ENCODE peak calls at places on chromosome 22, in eight cellular contexts. U, D, E, F, V, R, T and X are unnamed samples.

GRCh38 chr22:41620646-41621098 is at the start of gene DESI1:
- DNase-seq in T (no peak), D (no peak), R (no peak), F (no peak), U (no peak), V (no peak), E (peak; percentile 12), X (peak; percentile 40)

GRCh38 chr22:23608583-23608982 is 23.5 kb downstream of the DRICH1 start:
- DNase-seq in T (peak; percentile 39), E (peak; percentile 10), V (no peak), F (no peak), U (peak; percentile 4), D (no peak), R (no peak), X (no peak)

GRCh38 chr22:23289851-23290724 is 109.8 kb downstream of the BCR start:
- DNase-seq in V (peak; percentile 46), D (peak; percentile 65), F (peak; percentile 55), U (peak; percentile 35), R (peak; percentile 70), T (peak; percentile 62), E (peak; percentile 61), X (peak; percentile 63)

GRCh38 chr22:35761037-35761436 is 43.4 kb downstream of the APOL5 start:
- DNase-seq in U (no peak), V (no peak), E (peak; percentile 45), R (no peak), D (no peak), T (peak; percentile 24), F (peak; percentile 26), X (no peak)

GRCh38 chr22:47421846-47422245 is 659.4 kb downstream of the TBC1D22A start:
- DNase-seq in R (no peak), V (no peak), U (no peak), F (no peak), E (no peak), D (no peak), T (no peak), X (no peak)

GRCh38 chr22:20131856-20132685 is 467 bp downstream of the ZDHHC8 start:
- DNase-seq in D (peak; percentile 79), V (no peak), F (no peak), T (no peak), R (peak; percentile 71), U (no peak), E (no peak), X (no peak)

GRCh38 chr22:38415561-38416321 is 39.3 kb downstream of the KCNJ4 start:
- DNase-seq in F (no peak), D (peak; percentile 40), R (peak; percentile 33), V (no peak), T (no peak), U (no peak), E (no peak), X (no peak)

GRCh38 chr22:17675584-17675983 is 37.0 kb downstream of the BCL2L13 start:
- DNase-seq in E (no peak), F (no peak), U (no peak), R (no peak), D (no peak), T (no peak), V (no peak), X (no peak)

GRCh38 chr22:49394116-49394785 is 433.4 kb downstream of the BRD1 start:
- DNase-seq in U (no peak), F (no peak), D (no peak), R (no peak), T (no peak), E (no peak), V (no peak), X (no peak)

GRCh38 chr22:29215012-29215860 is 9.5 kb downstream of the EMID1 start:
- DNase-seq in F (no peak), D (no peak), R (peak; percentile 28), E (no peak), U (no peak), T (no peak), V (no peak), X (no peak)

GRCh38 chr22:47407626-47408025 is 645.2 kb downstream of the TBC1D22A start:
- DNase-seq in V (no peak), U (no peak), E (no peak), F (no peak), D (no peak), R (no peak), T (no peak), X (no peak)

GRCh38 chr22:44646668-44647067 is 55.3 kb upstream of the PRR5 start:
- DNase-seq in D (no peak), T (no peak), R (no peak), V (no peak), F (no peak), U (no peak), E (no peak), X (no peak)

GRCh38 chr22:31247726-31248125 is 35.6 kb downstream of the LIMK2 start:
- DNase-seq in F (no peak), E (no peak), U (no peak), R (no peak), T (no peak), V (no peak), D (no peak), X (peak; percentile 44)

GRCh38 chr22:48142388-48142787 is 1379.9 kb downstream of the TBC1D22A start:
- DNase-seq in R (no peak), F (no peak), V (no peak), D (no peak), E (no peak), T (no peak), U (no peak), X (no peak)

GRCh38 chr22:48605856-48606255 is 1221.8 kb downstream of the BRD1 start:
- DNase-seq in V (no peak), E (no peak), T (no peak), U (no peak), R (peak; percentile 52), D (no peak), F (no peak), X (no peak)

GRCh38 chr22:24526191-24526590 is 28.7 kb downstream of the GUCD1 start:
- DNase-seq in F (no peak), E (no peak), R (no peak), U (no peak), V (no peak), T (peak; percentile 17), D (no peak), X (no peak)

GRCh38 chr22:48948575-48949170 is 879.0 kb downstream of the BRD1 start:
- DNase-seq in E (no peak), U (no peak), V (no peak), D (no peak), R (no peak), T (no peak), F (no peak), X (no peak)

GRCh38 chr22:20909543-20910303 is 7.5 kb upstream of the CRKL start:
- DNase-seq in R (no peak), V (no peak), E (no peak), D (no peak), T (no peak), U (no peak), F (no peak), X (no peak)

GRCh38 chr22:48894804-48895250 is 932.8 kb downstream of the BRD1 start:
- DNase-seq in T (no peak), E (no peak), V (no peak), R (peak; percentile 14), F (no peak), D (no peak), U (no peak), X (no peak)

GRCh38 chr22:43389227-43389836 is 22.5 kb upstream of the MPPED1 start:
- DNase-seq in E (no peak), U (no peak), T (no peak), D (peak; percentile 21), F (no peak), V (no peak), R (no peak), X (no peak)

GRCh38 chr22:36540867-36541642 is 12.1 kb upstream of the EIF3D start:
- DNase-seq in F (no peak), V (no peak), U (no peak), D (no peak), T (no peak), R (no peak), E (no peak), X (no peak)

GRCh38 chr22:27601195-27601594 is 200.4 kb downstream of the MN1 start:
- DNase-seq in T (no peak), R (no peak), F (peak; percentile 33), E (no peak), D (no peak), U (no peak), V (no peak), X (no peak)

GRCh38 chr22:49979587-49980264 is 19.2 kb downstream of the PIM3 start:
- DNase-seq in E (peak; percentile 45), V (no peak), T (no peak), D (peak; percentile 59), U (peak; percentile 56), F (peak; percentile 53), R (peak; percentile 13), X (peak; percentile 73)

GRCh38 chr22:49948958-49949913 is 11.3 kb upstream of the PIM3 start:
- DNase-seq in V (no peak), U (no peak), T (no peak), D (peak; percentile 94), E (no peak), F (no peak), R (no peak), X (peak; percentile 96)

GRCh38 chr22:17964647-17965046 is 59.7 kb downstream of the MICAL3 start:
- DNase-seq in E (no peak), V (no peak), R (no peak), U (no peak), T (no peak), F (no peak), D (no peak), X (no peak)

DNA sequence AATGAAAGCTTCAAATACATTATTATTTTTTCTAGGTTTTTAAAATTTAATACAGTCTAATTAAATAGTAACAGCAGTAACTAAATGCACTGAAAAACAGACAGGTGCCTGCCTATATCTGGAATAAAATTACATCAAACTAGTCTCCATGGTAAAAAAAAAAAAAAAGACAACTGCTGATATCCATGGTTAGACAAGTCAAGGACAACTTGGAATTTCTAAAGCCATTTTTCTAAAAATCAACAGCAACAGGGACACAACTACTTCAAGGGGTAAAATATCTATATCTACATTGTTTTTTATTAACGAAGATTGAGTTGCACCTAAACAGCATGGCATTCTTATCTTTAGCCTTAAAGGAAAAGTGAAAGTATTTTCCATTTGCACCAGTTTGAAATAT is 74.7 kb upstream of the VPREB1 start:
- DNase-seq in D (no peak), U (no peak), R (no peak), F (no peak), T (no peak), E (no peak), V (no peak), X (no peak)
- H3K4me3 ChIP-seq in D (no peak overlapping the region), U (no peak overlapping the region), R (no peak overlapping the region), F (no peak overlapping the region), T (no peak overlapping the region), E (no peak overlapping the region), V (no peak overlapping the region), X (no peak overlapping the region)

GRCh38 chr22:39446239-39446721 is 10.5 kb upstream of the MGAT3 start:
- DNase-seq in U (no peak), V (no peak), E (no peak), F (no peak), D (no peak), R (no peak), T (no peak), X (peak; percentile 64)
- H3K27ac ChIP-seq in U (no peak overlapping the region), V (no peak overlapping the region), E (no peak overlapping the region), F (no peak overlapping the region), D (no peak overlapping the region), R (no peak overlapping the region), T (no peak overlapping the region), X (peak overlapping the region; percentile 21)

GRCh38 chr22:26564181-26564580 is 25.8 kb downstream of the TPST2 start:
- DNase-seq in T (no peak), R (no peak), V (no peak), E (no peak), F (peak; percentile 50), D (no peak), U (no peak), X (no peak)
- H3K4me3 ChIP-seq in T (no peak overlapping the region), R (no peak overlapping the region), V (no peak overlapping the region), E (no peak overlapping the region), F (no peak overlapping the region), D (no peak overlapping the region), U (no peak overlapping the region), X (no peak overlapping the region)

GRCh38 chr22:46047841-46048595 is 71.1 kb upstream of the WNT7B start:
- DNase-seq in T (no peak), V (no peak), R (peak; percentile 36), D (peak; percentile 66), E (no peak), F (no peak), U (no peak), X (no peak)
- H3K27ac ChIP-seq in T (no peak overlapping the region), V (no peak overlapping the region), R (no peak overlapping the region), D (peak overlapping the region; percentile 76), E (no peak overlapping the region), F (no peak overlapping the region), U (no peak overlapping the region), X (no peak overlapping the region)